ENCODE peak calls at places on chromosomes 6 and 20, in five cellular contexts. O, B, L, S and D are unnamed samples.

GRCh38 chr20:43767686-43768474 is 41.1 kb upstream of the GTSF1L start:
- DNase-seq in L (no peak), O (no peak), S (no peak), B (no peak), D (no peak)

GRCh38 chr20:37426106-37426505 is 80.2 kb downstream of the SRC start:
- DNase-seq in O (no peak), S (no peak), B (no peak), L (no peak), D (no peak)

GRCh38 chr6:7140631-7141366 is 33.0 kb downstream of the RREB1 start:
- DNase-seq in L (peak; percentile 94), O (peak; percentile 84), B (peak; percentile 95), S (peak; percentile 95), D (peak; percentile 90)

GRCh38 chr20:63247678-63248228 is 6.5 kb downstream of the NKAIN4 start:
- DNase-seq in L (no peak), S (no peak), O (no peak), B (no peak), D (no peak)

GRCh38 chr20:58092871-58093270 is 135.6 kb downstream of the ANKRD60 start:
- DNase-seq in O (no peak), L (no peak), S (no peak), B (no peak), D (no peak)

GRCh38 chr20:44142416-44142815 is 44.6 kb downstream of the JPH2 start:
- DNase-seq in O (no peak), B (peak; percentile 62), S (no peak), L (no peak), D (no peak)

GRCh38 chr20:54497931-54498718 is 22.7 kb downstream of the DOK5 start:
- DNase-seq in B (no peak), L (no peak), O (no peak), S (no peak), D (no peak)

GRCh38 chr6:38391909-38392614 is 247.7 kb downstream of the BTBD9 start:
- DNase-seq in L (no peak), S (no peak), O (no peak), B (no peak), D (no peak)

GRCh38 chr6:158825951-158826306 is 6.8 kb upstream of the EZR start:
- DNase-seq in O (no peak), L (no peak), B (peak; percentile 77), S (no peak), D (peak; percentile 46)

GRCh38 chr20:32902456-32903420 is 44.0 kb downstream of the EFCAB8 start:
- DNase-seq in O (no peak), L (peak; percentile 61), S (peak; percentile 57), B (peak; percentile 74), D (peak; percentile 49)

GRCh38 chr20:54112221-54112884 is 42.0 kb upstream of the BCAS1 start:
- DNase-seq in L (peak; percentile 49), B (peak; percentile 71), O (peak; percentile 40), S (no peak), D (peak; percentile 6)

GRCh38 chr6:26552640-26553189 is 14.5 kb downstream of the HMGN4 start:
- DNase-seq in S (no peak), B (no peak), L (no peak), O (no peak), D (no peak)

GRCh38 chr6:89347825-89348224 is 4.7 kb downstream of the UBE2J1 start:
- DNase-seq in L (no peak), B (no peak), O (no peak), S (no peak), D (no peak)

GRCh38 chr6:167541544-167541943 is 216.7 kb downstream of the TTLL2 start:
- DNase-seq in L (no peak), S (no peak), O (no peak), B (no peak), D (no peak)

GRCh38 chr6:83055366-83055964 is 10.2 kb downstream of the UBE3D start:
- DNase-seq in B (no peak), L (no peak), S (no peak), O (peak; percentile 38), D (peak; percentile 44)

GRCh38 chr6:155521719-155522118 is 66.1 kb upstream of the NOX3 start:
- DNase-seq in O (no peak), S (no peak), L (no peak), B (no peak), D (no peak)

GRCh38 chr20:31560900-31561598 is 44.0 kb upstream of the ID1 start:
- DNase-seq in L (no peak), S (peak; percentile 71), O (peak; percentile 51), B (no peak), D (peak; percentile 90)

GRCh38 chr6:24910331-24910849 is 25.4 kb downstream of the RIPOR2 start:
- DNase-seq in S (no peak), L (peak; percentile 33), O (no peak), B (no peak), D (no peak)

GRCh38 chr20:4150095-4150492 is 134.7 kb upstream of the RNF24 start:
- DNase-seq in L (no peak), S (no peak), B (peak; percentile 63), O (no peak), D (no peak)

GRCh38 chr6:37585937-37586336 is 86.2 kb upstream of the CCDC167 start:
- DNase-seq in O (no peak), S (peak; percentile 28), B (no peak), L (no peak), D (no peak)

GRCh38 chr20:19456600-19457390 is 244.4 kb downstream of the SLC24A3 start:
- DNase-seq in O (no peak), L (no peak), S (no peak), B (no peak), D (no peak)

GRCh38 chr20:56710577-56711465 is 81.7 kb downstream of the TFAP2C start:
- DNase-seq in L (no peak), S (no peak), O (no peak), B (no peak), D (no peak)

GRCh38 chr6:22737331-22737730 is 168.0 kb downstream of the HDGFL1 start:
- DNase-seq in L (no peak), B (peak; percentile 65), O (peak; percentile 13), S (no peak), D (peak; percentile 58)

GRCh38 chr6:44131880-44132279 is 4.5 kb downstream of the TMEM63B start:
- DNase-seq in B (no peak), O (no peak), S (no peak), L (no peak), D (no peak)

GRCh38 chr6:44062105-44062770 is 65.0 kb downstream of the MRPL14 start:
- DNase-seq in L (no peak), O (no peak), S (no peak), B (no peak), D (no peak)

GRCh38 chr6:48281217-48281616 is 170.2 kb upstream of the PTCHD4 start:
- DNase-seq in S (no peak), L (no peak), O (no peak), B (no peak), D (no peak)

GRCh38 chr6:132675749-132676148 is 16.8 kb upstream of the TAAR1 start:
- DNase-seq in O (no peak), B (no peak), L (no peak), S (no peak), D (no peak)

GRCh38 chr6:144284753-144285547 is at the start of gene UTRN:
- DNase-seq in S (peak; percentile 81), O (peak; percentile 73), L (peak; percentile 84), B (peak; percentile 90), D (peak; percentile 82)

GRCh38 chr6:144285548-144285797 is 338 bp downstream of the UTRN start:
- DNase-seq in B (no peak), L (no peak), O (no peak), S (no peak), D (no peak)

GRCh38 chr6:144286503-144287393 is 1.6 kb downstream of the UTRN start:
- DNase-seq in O (peak; percentile 58), B (peak; percentile 81), S (peak; percentile 68), L (peak; percentile 86), D (peak; percentile 72)

GRCh38 chr6:144284474-144284752 is 722 bp upstream of the UTRN start:
- DNase-seq in S (no peak), O (no peak), B (no peak), L (no peak), D (no peak)

DNA sequence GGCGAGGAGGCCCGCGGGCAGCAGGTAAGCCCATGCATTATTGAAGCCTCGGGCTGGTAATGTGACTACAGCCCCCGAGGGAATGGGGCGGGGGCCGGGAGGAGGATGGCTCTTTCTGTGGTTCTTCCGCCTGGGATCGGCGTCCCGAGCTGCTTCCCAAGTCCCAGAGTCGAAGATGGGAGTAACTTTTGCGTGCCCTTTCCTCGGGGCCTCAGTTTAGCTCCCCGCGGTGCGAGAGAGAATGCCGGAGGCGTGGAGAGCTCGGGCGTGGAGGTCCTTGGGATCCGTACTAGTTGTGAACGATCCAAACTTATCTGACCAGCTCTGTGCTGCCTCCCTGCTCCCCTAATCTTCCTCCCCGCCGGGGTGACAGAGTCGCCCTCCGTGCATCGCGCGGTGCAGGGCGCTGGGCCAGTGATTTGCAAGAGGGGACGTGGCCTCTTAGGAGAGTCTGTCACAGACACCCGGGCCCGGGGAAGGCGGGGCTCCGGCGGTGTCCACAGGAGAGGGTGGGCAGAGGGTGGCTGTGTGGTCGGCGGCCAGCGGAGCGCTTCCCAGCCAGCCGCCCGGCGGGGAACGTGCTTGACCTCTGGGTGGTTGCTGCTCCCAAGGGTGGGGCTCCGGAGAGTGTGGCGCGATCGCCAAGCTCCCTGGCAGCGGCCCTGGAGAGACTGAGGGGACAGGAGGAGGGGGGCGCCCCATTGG is 815 bp downstream of the UTRN start:
- DNase-seq in L (peak; percentile 91), B (peak; percentile 87), O (peak; percentile 68), S (peak; percentile 73), D (peak; percentile 83)
- TF ChIP-seq POLR2A in L (peak; percentile 59), B (no peak), O (no peak), S (no peak), D (peak; percentile 78)

GRCh38 chr6:43059168-43060033 is at the start of the genes KLC4 and MRPL2:
- DNase-seq in L (peak; percentile 97), B (peak; percentile 99), O (peak; percentile 99), S (peak; percentile 99), D (peak; percentile 99)
- TF ChIP-seq POLR2A in L (peak; percentile 73), B (peak; percentile 83), O (peak; percentile 49), S (peak; percentile 82), D (peak; percentile 70)

DNA sequence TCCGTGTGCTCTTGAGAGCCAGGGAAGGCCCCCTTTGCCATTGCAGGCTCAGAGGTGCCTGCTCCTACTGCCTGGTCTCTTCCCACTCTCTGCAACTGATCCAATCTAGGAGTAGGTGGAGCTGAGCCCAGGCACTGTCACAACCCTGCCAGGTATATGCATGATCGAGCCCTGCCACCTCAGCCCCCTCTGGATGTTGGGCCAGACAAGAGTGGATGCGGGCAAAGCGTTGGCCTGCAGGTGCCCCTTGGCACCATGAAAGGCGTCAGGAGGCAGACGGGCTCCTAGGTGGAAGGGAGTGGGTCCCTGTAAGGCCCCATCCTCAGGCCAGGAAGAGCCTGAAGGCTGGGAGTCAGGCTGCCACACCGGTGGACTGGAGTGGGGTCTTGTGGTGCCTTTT is 5.9 kb upstream of the OR14J1 start:
- DNase-seq in S (no peak), L (no peak), O (no peak), B (no peak), D (no peak)
- TF ChIP-seq POLR2A in S (no peak), L (no peak), O (no peak), B (no peak), D (no peak)

GRCh38 chr20:47318596-47319516 is 37.6 kb downstream of the ZMYND8 start:
- DNase-seq in S (peak; percentile 85), L (peak; percentile 68), O (peak; percentile 82), B (peak; percentile 96), D (peak; percentile 96)

GRCh38 chr20:47319517-47320252 is 36.8 kb downstream of the ZMYND8 start:
- DNase-seq in B (peak; percentile 79), S (peak; percentile 61), L (no peak), O (peak; percentile 65), D (no peak)

GRCh38 chr20:47317127-47317895 is 39.2 kb downstream of the ZMYND8 start:
- DNase-seq in O (peak; percentile 91), L (peak; percentile 67), S (peak; percentile 79), B (peak; percentile 95), D (peak; percentile 95)

GRCh38 chr20:47316776-47317126 is 39.7 kb downstream of the ZMYND8 start:
- DNase-seq in S (peak; percentile 39), O (no peak), B (no peak), L (no peak), D (peak; percentile 24)

GRCh38 chr20:47318027-47318595 is 38.4 kb downstream of the ZMYND8 start:
- DNase-seq in L (no peak), S (peak; percentile 65), O (no peak), B (peak; percentile 82), D (no peak)
- TF ChIP-seq POLR2A in L (no peak), S (no peak), O (no peak), B (no peak), D (no peak)